ENCODE peak calls at places on chromosomes 13 and 19, in four cellular contexts. Y, V, D and X are unnamed samples.

GRCh38 chr19:419721-420515 is 11.0 kb upstream of the C2CD4C start:
- DNase-seq in Y (no peak), V (no peak), D (no peak), X (no peak)

GRCh38 chr19:41969772-41970458 is 10.8 kb upstream of the RABAC1 start:
- DNase-seq in Y (no peak), V (no peak), D (no peak), X (no peak)

GRCh38 chr19:10388957-10389356 is 8.6 kb upstream of the TYK2 start:
- DNase-seq in Y (peak; percentile 77), V (peak; percentile 71), D (peak; percentile 87), X (peak; percentile 96)

GRCh38 chr19:50858896-50859295 is 4.2 kb downstream of the KLK3 start:
- DNase-seq in Y (no peak), V (no peak), D (peak; percentile 82), X (no peak)

GRCh38 chr13:94860981-94861407 is 148.6 kb upstream of the SOX21 start:
- DNase-seq in Y (no peak), V (peak; percentile 13), D (no peak), X (no peak)

GRCh38 chr19:15532779-15533521 is 24.6 kb downstream of the CYP4F22 start:
- DNase-seq in Y (no peak), V (no peak), D (no peak), X (peak; percentile 10)

GRCh38 chr13:86002921-86003488 is 203.8 kb upstream of the SLITRK6 start:
- DNase-seq in Y (no peak), V (no peak), D (no peak), X (no peak)

GRCh38 chr19:49150106-49150943 is 4.9 kb downstream of the HRC start:
- DNase-seq in Y (no peak), V (peak; percentile 65), D (peak; percentile 89), X (peak; percentile 58)

GRCh38 chr13:52780092-52780491 is 40.5 kb upstream of the CNMD start:
- DNase-seq in Y (no peak), V (no peak), D (no peak), X (no peak)

GRCh38 chr13:91714726-91715334 is 316.4 kb downstream of the GPC5 start:
- DNase-seq in Y (no peak), V (no peak), D (no peak), X (no peak)

GRCh38 chr13:24747248-24748151 is 16.5 kb upstream of the RNF17 start:
- DNase-seq in Y (no peak), V (no peak), D (peak; percentile 52), X (peak; percentile 11)

GRCh38 chr19:55545443-55545842 is at the start of gene SBK3:
- DNase-seq in Y (no peak), V (no peak), D (no peak), X (no peak)

GRCh38 chr19:55544776-55545439 is 435 bp downstream of the SBK3 start:
- DNase-seq in Y (no peak), V (no peak), D (no peak), X (no peak)

GRCh38 chr19:55544014-55544413 is 1.3 kb downstream of the SBK3 start:
- DNase-seq in Y (no peak), V (no peak), D (no peak), X (no peak)

GRCh38 chr19:55546822-55547614 is 1.7 kb upstream of the SBK3 start:
- DNase-seq in Y (no peak), V (peak; percentile 84), D (no peak), X (peak; percentile 28)

DNA sequence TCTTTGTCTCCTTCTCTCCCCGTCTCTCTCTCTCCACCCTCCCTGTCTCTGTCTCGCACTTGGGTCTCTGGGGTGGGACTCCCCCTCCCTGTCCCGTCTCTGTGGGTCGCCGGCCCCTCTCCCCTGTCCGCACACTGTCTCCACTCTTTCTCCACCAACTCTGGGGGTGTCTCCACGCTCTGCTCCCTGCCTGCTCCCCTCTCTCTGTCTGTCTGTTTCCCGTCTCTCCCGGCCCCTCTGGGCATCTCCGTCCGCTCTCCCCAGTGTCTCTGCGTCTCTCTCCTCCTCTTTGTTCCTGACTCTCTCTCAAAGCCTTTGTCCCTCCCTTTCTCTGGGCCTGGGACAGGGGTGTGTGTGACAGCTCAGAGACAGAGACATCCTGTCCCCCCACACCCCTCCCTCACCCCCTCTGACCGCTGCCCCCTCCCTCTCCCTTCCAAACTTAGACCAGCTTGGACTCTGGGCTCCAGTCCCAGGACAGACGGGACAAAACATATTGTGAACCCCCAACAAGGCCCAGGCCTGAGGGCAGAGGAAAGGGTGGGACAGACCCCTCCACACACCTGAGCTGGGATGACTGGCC is 661 bp upstream of the SBK3 start:
- DNase-seq in Y (no peak), V (no peak), D (no peak), X (no peak)
- H2BK5ac ChIP-seq in Y (peak overlapping the region; percentile 44), V (no peak overlapping the region), D (no peak overlapping the region), X (no peak overlapping the region)

GRCh38 chr19:6516018-6516658 is 14.0 kb upstream of the TUBB4A start:
- DNase-seq in Y (peak; percentile 91), V (peak; percentile 72), D (peak; percentile 99), X (peak; percentile 87)
- H3K9ac ChIP-seq in Y (peak overlapping the region; percentile 25), V (peak overlapping the region; percentile 18), D (no peak overlapping the region), X (no peak overlapping the region)

DNA sequence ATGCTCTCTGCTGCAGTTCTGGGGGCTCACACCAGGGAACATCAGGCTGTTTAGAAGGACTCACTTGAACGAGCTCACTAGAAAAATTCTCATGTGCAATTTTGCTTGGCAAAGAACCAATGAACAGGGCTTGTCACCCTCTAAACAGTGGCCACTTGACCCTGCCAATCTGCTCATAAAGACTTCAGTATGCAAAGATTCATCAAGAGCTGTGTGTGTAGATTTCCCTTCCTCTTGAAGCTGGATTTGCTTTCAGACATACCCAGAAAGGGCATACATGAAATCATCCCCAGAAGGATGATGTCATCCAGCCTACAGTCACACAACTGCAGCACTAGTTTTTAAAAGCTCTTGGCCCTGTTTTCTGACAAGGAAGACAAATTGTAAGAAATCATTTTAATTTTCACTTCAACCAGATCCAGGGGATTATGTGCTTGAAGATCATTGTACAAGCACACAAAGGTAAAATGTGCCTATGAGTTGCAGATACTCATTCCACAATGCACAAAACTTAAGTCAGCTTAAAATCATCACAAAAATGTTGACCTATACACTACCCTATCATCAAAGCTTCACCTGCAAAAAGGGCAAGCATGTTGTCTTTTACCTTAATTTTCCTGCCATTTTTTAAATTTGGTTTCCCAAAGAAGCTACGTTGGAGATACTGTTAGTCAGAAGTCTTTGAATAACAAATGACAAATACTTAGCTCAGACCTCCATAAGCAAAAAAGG is 5.2 kb upstream of the STK24 start:
- DNase-seq in Y (no peak), V (peak; percentile 85), D (no peak), X (no peak)
- H3K4me2 ChIP-seq in Y (no peak overlapping the region), V (no peak overlapping the region), D (no peak overlapping the region), X (peak overlapping the region; percentile 9)

DNA sequence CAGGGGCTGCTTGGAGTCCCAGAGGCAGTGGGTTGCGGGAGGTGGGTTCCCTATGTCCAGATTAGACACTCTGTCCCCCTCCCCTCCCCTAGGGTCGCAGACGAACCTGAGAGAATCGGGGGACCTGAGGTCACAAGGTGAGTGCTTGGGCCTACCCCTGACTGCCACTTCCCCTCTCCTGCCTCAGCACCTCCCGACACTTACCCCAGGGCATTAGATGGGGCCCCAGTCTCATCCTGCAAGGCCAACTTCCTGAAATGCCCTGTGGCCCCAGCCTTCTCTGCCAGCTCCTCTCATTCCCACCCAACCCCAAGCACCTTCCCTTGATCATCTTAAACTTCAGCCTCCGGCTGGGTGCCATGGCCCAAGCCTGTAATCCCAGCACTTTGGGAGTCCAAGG is 23.0 kb downstream of the CKM start:
- DNase-seq in Y (no peak), V (no peak), D (no peak), X (no peak)
- H2BK5ac ChIP-seq in Y (no peak overlapping the region), V (no peak overlapping the region), D (no peak overlapping the region), X (no peak overlapping the region)

DNA sequence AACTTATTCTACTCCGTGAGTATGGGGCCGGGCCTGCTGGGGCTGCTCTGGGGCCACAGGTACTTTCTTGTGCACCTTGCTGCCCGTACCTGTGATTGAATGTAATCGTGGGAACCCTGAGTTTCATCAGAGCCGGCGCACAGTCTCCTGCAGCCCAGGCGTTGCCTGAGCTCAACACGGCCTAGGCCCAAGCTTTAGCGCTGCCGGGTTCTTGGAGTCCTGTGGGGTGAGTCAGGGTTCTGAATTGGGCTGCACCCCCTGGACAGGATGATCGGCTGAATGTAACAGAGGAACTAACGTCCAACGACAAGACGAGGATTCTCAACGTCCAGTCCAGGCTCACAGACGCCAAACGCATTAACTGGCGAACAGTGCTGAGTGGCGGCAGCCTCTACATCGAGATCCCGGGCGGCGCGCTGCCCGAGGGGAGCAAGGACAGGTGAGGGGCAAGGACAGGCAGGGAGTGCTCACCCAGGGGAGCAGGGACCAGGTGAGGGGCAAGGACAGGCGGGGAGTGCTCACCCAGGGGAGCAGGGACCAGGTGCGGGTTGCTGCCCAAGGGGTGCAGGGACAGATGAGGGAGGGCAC is 10.4 kb downstream of the PEAK3 start:
- DNase-seq in Y (no peak), V (peak; percentile 75), D (peak; percentile 34), X (peak; percentile 60)
- H3K9ac ChIP-seq in Y (peak overlapping the region; percentile 62), V (peak overlapping the region; percentile 97), D (peak overlapping the region; percentile 70), X (no peak overlapping the region)